ENCODE peak calls at places on chromosomes 1 and 21, in six cellular contexts. One of them, this sample, is unnamed.

GRCh38 chr21:33047231-33047630 is 21.5 kb downstream of the OLIG2 start:
- DNase-seq in NCI-H69: no peak
- DNase-seq in Daoy: peak; percentile 81
- DNase-seq in AG08396: peak; percentile 58
- DNase-seq in stimulated activated CD4-positive, alpha-beta T cell treated with anti-CD3 and anti-CD28 coated beads, Interleukin-4, amount 100 ng/mL, for 24 hours: no peak
- DNase-seq in astrocyte: peak; percentile 78
- DNase-seq in this sample: no peak

GRCh38 chr1:6962956-6963915 is 178.0 kb downstream of the CAMTA1 start:
- DNase-seq in NCI-H69: peak; percentile 68
- DNase-seq in Daoy: peak; percentile 56
- DNase-seq in AG08396: no peak
- DNase-seq in stimulated activated CD4-positive, alpha-beta T cell treated with anti-CD3 and anti-CD28 coated beads, Interleukin-4, amount 100 ng/mL, for 24 hours: peak; percentile 48
- DNase-seq in astrocyte: no peak
- DNase-seq in this sample: no peak

GRCh38 chr1:117070124-117070523 is 10.0 kb downstream of the TTF2 start:
- DNase-seq in NCI-H69: no peak
- DNase-seq in Daoy: peak; percentile 31
- DNase-seq in AG08396: no peak
- DNase-seq in stimulated activated CD4-positive, alpha-beta T cell treated with anti-CD3 and anti-CD28 coated beads, Interleukin-4, amount 100 ng/mL, for 24 hours: no peak
- DNase-seq in astrocyte: peak; percentile 91
- DNase-seq in this sample: no peak

GRCh38 chr1:54885863-54886723 is 902 bp downstream of the DHCR24 start:
- DNase-seq in NCI-H69: peak; percentile 83
- DNase-seq in Daoy: peak; percentile 64
- DNase-seq in AG08396: no peak
- DNase-seq in stimulated activated CD4-positive, alpha-beta T cell treated with anti-CD3 and anti-CD28 coated beads, Interleukin-4, amount 100 ng/mL, for 24 hours: no peak
- DNase-seq in astrocyte: peak; percentile 62
- DNase-seq in this sample: no peak

GRCh38 chr21:44299085-44299457 is 782 bp upstream of the PFKL start:
- DNase-seq in NCI-H69: peak; percentile 66
- DNase-seq in Daoy: no peak
- DNase-seq in AG08396: no peak
- DNase-seq in stimulated activated CD4-positive, alpha-beta T cell treated with anti-CD3 and anti-CD28 coated beads, Interleukin-4, amount 100 ng/mL, for 24 hours: no peak
- DNase-seq in astrocyte: no peak
- DNase-seq in this sample: peak; percentile 39

GRCh38 chr1:88341436-88341835 is 342.6 kb upstream of the PKN2 start:
- DNase-seq in NCI-H69: peak; percentile 31
- DNase-seq in Daoy: no peak
- DNase-seq in AG08396: no peak
- DNase-seq in stimulated activated CD4-positive, alpha-beta T cell treated with anti-CD3 and anti-CD28 coated beads, Interleukin-4, amount 100 ng/mL, for 24 hours: no peak
- DNase-seq in astrocyte: no peak
- DNase-seq in this sample: no peak

GRCh38 chr1:37739222-37739621 is 25.7 kb downstream of the EPHA10 start:
- DNase-seq in NCI-H69: no peak
- DNase-seq in Daoy: peak; percentile 66
- DNase-seq in AG08396: no peak
- DNase-seq in stimulated activated CD4-positive, alpha-beta T cell treated with anti-CD3 and anti-CD28 coated beads, Interleukin-4, amount 100 ng/mL, for 24 hours: peak; percentile 10
- DNase-seq in astrocyte: no peak
- DNase-seq in this sample: no peak

GRCh38 chr1:171403396-171403795 is 81.9 kb upstream of the PRRC2C start:
- DNase-seq in NCI-H69: peak; percentile 82
- DNase-seq in Daoy: peak; percentile 63
- DNase-seq in AG08396: no peak
- DNase-seq in stimulated activated CD4-positive, alpha-beta T cell treated with anti-CD3 and anti-CD28 coated beads, Interleukin-4, amount 100 ng/mL, for 24 hours: no peak
- DNase-seq in astrocyte: no peak
- DNase-seq in this sample: no peak

GRCh38 chr1:182181167-182181572 is 119.7 kb upstream of the ZNF648 start:
- DNase-seq in NCI-H69: peak; percentile 48
- DNase-seq in Daoy: no peak
- DNase-seq in AG08396: no peak
- DNase-seq in stimulated activated CD4-positive, alpha-beta T cell treated with anti-CD3 and anti-CD28 coated beads, Interleukin-4, amount 100 ng/mL, for 24 hours: no peak
- DNase-seq in astrocyte: no peak
- DNase-seq in this sample: no peak

GRCh38 chr1:219988387-219988786 is 57.9 kb downstream of the EPRS1 start:
- DNase-seq in NCI-H69: no peak
- DNase-seq in Daoy: no peak
- DNase-seq in AG08396: no peak
- DNase-seq in stimulated activated CD4-positive, alpha-beta T cell treated with anti-CD3 and anti-CD28 coated beads, Interleukin-4, amount 100 ng/mL, for 24 hours: no peak
- DNase-seq in astrocyte: no peak
- DNase-seq in this sample: no peak

This sample was measured in Right ventricle myocardium inferior.